ENCODE peak calls at places on chromosomes 3 and 15, in four cellular contexts. E is natural killer cell, F is astrocyte, L is progenitor cell of endocrine pancreas. P is an unnamed sample.
A peak's percentile ranks its signal among the peaks of the same experiment; 100 is the strongest.

GRCh38 chr3:42161050-42161935 is 70.1 kb downstream of the TRAK1 start:
- DNase-seq in E (no peak), F (peak; percentile 34), L (no peak), P (no peak)

GRCh38 chr3:101888653-101889052 is 39.3 kb downstream of the NFKBIZ start:
- DNase-seq in E (no peak), F (no peak), L (no peak), P (no peak)

GRCh38 chr15:77118787-77119410 is 48.0 kb upstream of the TSPAN3 start:
- DNase-seq in E (no peak), F (peak; percentile 58), L (no peak), P (no peak)

GRCh38 chr3:64634461-64634860 is 53.3 kb downstream of the ADAMTS9 start:
- DNase-seq in E (no peak), F (no peak), L (no peak), P (no peak)

GRCh38 chr15:57921371-57921770 is 144.1 kb downstream of the ALDH1A2 start:
- DNase-seq in E (no peak), F (no peak), L (no peak), P (no peak)

GRCh38 chr15:95024388-95024787 is 793.0 kb downstream of the MCTP2 start:
- DNase-seq in E (no peak), F (peak; percentile 22), L (no peak), P (no peak)

GRCh38 chr3:71784914-71785593 is at the start of gene PROK2:
- DNase-seq in E (no peak), F (no peak), L (no peak), P (no peak)

GRCh38 chr3:157369712-157370447 is 66.8 kb upstream of the PTX3 start:
- DNase-seq in E (no peak), F (no peak), L (no peak), P (no peak)

GRCh38 chr3:13296662-13297061 is 123.5 kb downstream of the NUP210 start:
- DNase-seq in E (no peak), F (no peak), L (no peak), P (no peak)

GRCh38 chr3:117105650-117106049 is 396.1 kb downstream of the TUSC7 start:
- DNase-seq in E (no peak), F (peak; percentile 63), L (no peak), P (no peak)

GRCh38 chr3:11713171-11713570 is 69.5 kb upstream of the VGLL4 start:
- DNase-seq in E (no peak), F (no peak), L (no peak), P (no peak)

GRCh38 chr3:24598691-24599090 is 104.0 kb upstream of the THRB start:
- DNase-seq in E (no peak), F (peak; percentile 41), L (no peak), P (no peak)

GRCh38 chr15:40695469-40695910 is 516 bp downstream of the RAD51 start:
- DNase-seq in E (no peak), F (peak; percentile 22), L (no peak), P (no peak)

GRCh38 chr3:41117398-41117870 is 81.9 kb upstream of the CTNNB1 start:
- DNase-seq in E (peak; percentile 78), F (peak; percentile 97), L (no peak), P (no peak)

GRCh38 chr3:102514241-102514640 is 79.4 kb downstream of the ZPLD1 start:
- DNase-seq in E (no peak), F (no peak), L (no peak), P (no peak)

DNA sequence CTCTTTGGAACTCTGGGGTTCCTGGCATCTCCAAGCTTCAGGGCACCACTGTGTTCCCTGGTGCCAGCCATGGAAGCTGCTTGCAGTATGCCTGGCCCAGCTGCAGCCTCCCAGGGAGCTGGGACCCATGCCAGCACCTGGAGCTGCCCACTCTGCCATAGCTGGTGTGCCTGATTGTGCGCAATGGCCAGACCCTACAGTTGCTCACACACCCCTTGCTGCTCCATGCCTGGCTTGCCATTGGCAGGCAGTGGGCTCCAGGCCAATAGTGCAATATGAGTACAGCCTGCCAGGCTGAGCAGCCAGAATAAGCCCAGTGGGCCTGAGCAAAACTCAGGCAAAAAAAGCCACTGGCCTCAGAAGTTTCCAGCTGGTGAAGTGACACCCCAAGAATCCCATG is 43.8 kb upstream of the LRRFIP2 start:
- DNase-seq in E (no peak), F (no peak), L (no peak), P (no peak)
- TF ChIP-seq CTCF in E (no peak), F (no peak), L (no peak), P (no peak)

GRCh38 chr15:35909414-35909813 is 363.4 kb upstream of the DPH6 start:
- DNase-seq in E (no peak), F (no peak), L (no peak), P (no peak)

GRCh38 chr15:35910227-35910626 is 364.3 kb upstream of the DPH6 start:
- DNase-seq in E (no peak), F (no peak), L (no peak), P (no peak)

GRCh38 chr15:35914573-35914972 is 368.6 kb upstream of the DPH6 start:
- DNase-seq in E (no peak), F (no peak), L (no peak), P (no peak)

GRCh38 chr15:35911052-35911780 is 365.3 kb upstream of the DPH6 start:
- DNase-seq in E (no peak), F (no peak), L (no peak), P (no peak)

GRCh38 chr15:35912196-35912595 is 366.2 kb upstream of the DPH6 start:
- DNase-seq in E (no peak), F (no peak), L (no peak), P (no peak)
- TF ChIP-seq CTCF in E (no peak), F (peak; percentile 3), L (no peak), P (no peak)

GRCh38 chr3:62556121-62556520 is 182.8 kb upstream of the FEZF2 start:
- DNase-seq in E (no peak), F (no peak), L (no peak), P (no peak)

GRCh38 chr3:62551556-62551955 is 178.2 kb upstream of the FEZF2 start:
- DNase-seq in E (no peak), F (no peak), L (no peak), P (no peak)

GRCh38 chr3:62557450-62557849 is 184.1 kb upstream of the FEZF2 start:
- DNase-seq in E (no peak), F (no peak), L (no peak), P (no peak)

GRCh38 chr3:62553811-62554210 is 180.5 kb upstream of the FEZF2 start:
- DNase-seq in E (no peak), F (peak; percentile 8), L (no peak), P (no peak)

DNA sequence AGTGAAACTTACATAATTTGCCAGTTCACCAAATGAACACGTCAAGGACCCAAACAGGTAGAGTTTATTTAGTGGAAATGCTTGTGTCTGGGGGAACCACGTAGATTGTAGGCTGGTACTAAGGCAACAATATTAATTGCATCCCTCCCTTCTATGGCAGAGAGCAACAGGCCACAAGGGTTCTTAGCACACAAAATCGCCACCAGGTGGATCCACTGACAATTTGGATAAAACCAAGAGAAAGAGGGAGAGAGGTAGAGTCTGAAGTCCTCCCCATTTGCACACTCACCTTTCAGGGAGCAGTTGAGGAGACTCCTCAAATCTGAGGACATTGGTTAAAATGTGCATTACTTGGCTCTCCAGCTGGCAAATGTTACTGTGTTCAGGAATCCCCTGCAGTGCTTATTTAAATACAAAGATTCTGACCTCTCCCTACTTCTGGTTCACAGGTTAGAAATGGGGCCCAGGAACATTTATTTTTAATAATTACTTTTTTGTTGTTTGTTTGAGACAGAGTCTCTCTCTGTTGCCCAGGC is 181.0 kb upstream of the FEZF2 start:
- DNase-seq in E (no peak), F (no peak), L (no peak), P (no peak)
- TF ChIP-seq CTCF in E (no peak), F (peak; percentile 15), L (peak; percentile 40), P (peak; percentile 51)

GRCh38 chr3:39405687-39406367 is 693 bp upstream of the RPSA start:
- DNase-seq in E (no peak), F (no peak), L (no peak), P (no peak)

GRCh38 chr3:39407259-39407629 is 724 bp downstream of the RPSA start:
- DNase-seq in E (no peak), F (no peak), L (no peak), P (no peak)

GRCh38 chr3:39406368-39407258 is at the start of gene RPSA:
- DNase-seq in E (peak; percentile 86), F (peak; percentile 93), L (peak; percentile 84), P (peak; percentile 93)

GRCh38 chr3:39407773-39408492 is 1.4 kb downstream of the RPSA start:
- DNase-seq in E (no peak), F (no peak), L (no peak), P (no peak)

DNA sequence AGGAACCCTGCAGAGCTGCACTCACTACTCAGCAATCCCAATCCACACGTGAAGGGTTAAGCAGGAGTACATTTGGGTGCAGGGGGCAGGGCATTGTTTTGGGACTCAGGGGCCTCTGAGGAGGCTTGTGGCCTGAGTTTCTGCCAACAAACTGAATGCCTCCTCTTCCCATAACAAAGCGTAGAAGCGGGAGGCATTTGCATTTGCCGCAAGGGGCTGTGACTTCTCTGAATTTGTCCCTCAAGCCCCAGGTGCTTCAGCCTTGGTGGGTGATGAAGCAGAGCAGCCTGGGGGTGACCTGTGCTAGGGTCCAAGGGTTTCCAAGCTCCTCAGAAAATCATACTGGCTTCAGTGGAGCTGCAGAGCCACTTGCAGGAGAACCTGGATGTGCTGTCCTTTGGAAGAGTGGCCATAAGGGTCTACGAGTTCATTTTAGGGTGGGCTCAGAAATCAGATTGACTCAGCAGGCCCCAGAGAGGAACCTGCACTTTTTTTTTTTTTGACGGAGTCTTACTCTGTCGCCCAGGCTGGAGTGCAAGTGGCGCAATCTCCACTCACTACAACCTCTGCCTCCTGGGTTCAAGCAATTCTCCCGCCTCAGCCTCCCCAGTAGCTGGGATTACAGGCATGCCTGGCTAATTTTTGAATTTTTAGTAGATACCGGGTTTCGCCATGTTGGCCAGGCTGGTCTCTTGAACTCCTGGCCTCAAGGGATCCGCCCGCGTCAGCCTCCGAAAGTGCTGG is 1.4 kb upstream of the RPSA start:
- DNase-seq in E (no peak), F (no peak), L (no peak), P (no peak)
- TF ChIP-seq CTCF in E (no peak), F (no peak), L (no peak), P (no peak)

GRCh38 chr3:115977866-115978265 is 354.6 kb downstream of the GAP43 start:
- DNase-seq in E (no peak), F (no peak), L (no peak), P (no peak)
- TF ChIP-seq CTCF in E (no peak), F (no peak), L (no peak), P (peak; percentile 44)

GRCh38 chr3:22729981-22730380 is 473.1 kb upstream of the UBE2E2 start:
- DNase-seq in E (no peak), F (no peak), L (no peak), P (no peak)
- TF ChIP-seq CTCF in E (no peak), F (peak; percentile 28), L (peak; percentile 51), P (peak; percentile 64)

GRCh38 chr3:60812544-60812943 is 438.7 kb downstream of the FHIT start:
- DNase-seq in E (no peak), F (no peak), L (no peak), P (no peak)

GRCh38 chr3:60810876-60811275 is 440.4 kb downstream of the FHIT start:
- DNase-seq in E (no peak), F (no peak), L (no peak), P (no peak)

GRCh38 chr3:60809857-60810256 is 441.4 kb downstream of the FHIT start:
- DNase-seq in E (no peak), F (no peak), L (no peak), P (no peak)
- TF ChIP-seq CTCF in E (no peak), F (no peak), L (no peak), P (no peak)

DNA sequence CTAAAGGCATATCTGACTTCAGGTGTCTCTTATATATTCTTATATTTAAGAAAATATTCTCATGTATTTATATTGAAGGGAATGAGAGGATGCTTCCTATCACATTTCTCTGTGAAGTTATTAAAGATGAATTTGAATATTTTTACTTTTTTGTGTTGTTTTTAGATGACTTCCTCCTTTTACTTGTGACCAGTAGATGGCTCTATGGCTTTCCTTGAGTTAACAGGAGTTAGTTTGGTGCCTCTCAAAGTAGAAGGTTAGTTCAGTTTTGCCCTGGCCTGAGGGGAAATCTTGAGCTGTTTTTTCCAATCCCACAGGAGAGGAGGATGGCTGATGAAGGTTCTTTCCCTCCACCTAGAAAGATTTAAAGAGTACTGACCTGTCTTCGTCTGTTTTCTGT is 80.7 kb downstream of the SQOR start:
- DNase-seq in E (no peak), F (no peak), L (no peak), P (no peak)
- TF ChIP-seq CTCF in E (no peak), F (no peak), L (peak; percentile 45), P (peak; percentile 50)

P was measured in type B pancreatic cell.